ENCODE peak calls at places on chromosome 11, in six cellular contexts. One of them, this sample, is unnamed.

GRCh38 chr11:65958774-65959420 is 2.6 kb upstream of the SART1 start:
- DNase-seq in germinal center: no peak
- DNase-seq in tibial artery: no peak
- DNase-seq in activated T-cell treated with anti-CD3 and anti-CD28 coated beads for 1 hour: no peak
- DNase-seq in bronchial epithelial cell: no peak
- DNase-seq in iPS-NIHi11: no peak
- DNase-seq in this sample: no peak

GRCh38 chr11:69180726-69181125 is 25.0 kb downstream of the SMIM38 start:
- DNase-seq in tibial artery: no peak
- DNase-seq in bronchial epithelial cell: no peak
- DNase-seq in iPS-NIHi11: no peak
- DNase-seq in germinal center: no peak
- DNase-seq in activated T-cell treated with anti-CD3 and anti-CD28 coated beads for 1 hour: no peak
- DNase-seq in this sample: no peak

GRCh38 chr11:120413480-120413879 is 77.3 kb downstream of the ARHGEF12 start:
- DNase-seq in bronchial epithelial cell: peak; percentile 78
- DNase-seq in activated T-cell treated with anti-CD3 and anti-CD28 coated beads for 1 hour: no peak
- DNase-seq in germinal center: no peak
- DNase-seq in iPS-NIHi11: no peak
- DNase-seq in tibial artery: no peak
- DNase-seq in this sample: no peak

GRCh38 chr11:18731949-18732821 is 6.2 kb upstream of the IGSF22 start:
- DNase-seq in bronchial epithelial cell: peak; percentile 26
- DNase-seq in germinal center: peak; percentile 79
- DNase-seq in tibial artery: peak; percentile 67
- DNase-seq in iPS-NIHi11: peak; percentile 79
- DNase-seq in activated T-cell treated with anti-CD3 and anti-CD28 coated beads for 1 hour: peak; percentile 69
- DNase-seq in this sample: no peak

GRCh38 chr11:69295995-69296889 is 2.3 kb downstream of the MYEOV start:
- DNase-seq in tibial artery: peak; percentile 84
- DNase-seq in activated T-cell treated with anti-CD3 and anti-CD28 coated beads for 1 hour: no peak
- DNase-seq in germinal center: peak; percentile 53
- DNase-seq in iPS-NIHi11: no peak
- DNase-seq in bronchial epithelial cell: peak; percentile 71
- DNase-seq in this sample: peak; percentile 30

GRCh38 chr11:65426839-65427690 is 4.5 kb downstream of the NEAT1 start:
- DNase-seq in activated T-cell treated with anti-CD3 and anti-CD28 coated beads for 1 hour: no peak
- DNase-seq in tibial artery: peak; percentile 43
- DNase-seq in bronchial epithelial cell: peak; percentile 87
- DNase-seq in germinal center: no peak
- DNase-seq in iPS-NIHi11: no peak
- DNase-seq in this sample: peak; percentile 40

GRCh38 chr11:85590848-85591483 is 36.2 kb downstream of the DLG2 start:
- DNase-seq in germinal center: peak; percentile 3
- DNase-seq in iPS-NIHi11: peak; percentile 10
- DNase-seq in bronchial epithelial cell: peak; percentile 56
- DNase-seq in activated T-cell treated with anti-CD3 and anti-CD28 coated beads for 1 hour: no peak
- DNase-seq in tibial artery: no peak
- DNase-seq in this sample: no peak

GRCh38 chr11:128825050-128825806 is 41.9 kb downstream of the KCNJ1 start:
- DNase-seq in activated T-cell treated with anti-CD3 and anti-CD28 coated beads for 1 hour: no peak
- DNase-seq in tibial artery: no peak
- DNase-seq in germinal center: no peak
- DNase-seq in iPS-NIHi11: no peak
- DNase-seq in bronchial epithelial cell: no peak
- DNase-seq in this sample: no peak

GRCh38 chr11:44028401-44028800 is 19.4 kb upstream of the ACCSL start:
- DNase-seq in bronchial epithelial cell: no peak
- DNase-seq in tibial artery: no peak
- DNase-seq in activated T-cell treated with anti-CD3 and anti-CD28 coated beads for 1 hour: no peak
- DNase-seq in germinal center: no peak
- DNase-seq in iPS-NIHi11: no peak
- DNase-seq in this sample: no peak

GRCh38 chr11:111441443-111441842 is 62.4 kb upstream of the POU2AF1 start:
- DNase-seq in tibial artery: no peak
- DNase-seq in germinal center: no peak
- DNase-seq in iPS-NIHi11: no peak
- DNase-seq in bronchial epithelial cell: peak; percentile 74
- DNase-seq in activated T-cell treated with anti-CD3 and anti-CD28 coated beads for 1 hour: no peak
- DNase-seq in this sample: no peak

GRCh38 chr11:100687630-100688395 is 725 bp downstream of the ARHGAP42 start:
- DNase-seq in bronchial epithelial cell: peak; percentile 71
- DNase-seq in activated T-cell treated with anti-CD3 and anti-CD28 coated beads for 1 hour: no peak
- DNase-seq in iPS-NIHi11: peak; percentile 66
- DNase-seq in germinal center: peak; percentile 53
- DNase-seq in tibial artery: peak; percentile 46
- DNase-seq in this sample: peak; percentile 75

GRCh38 chr11:3807856-3808845 is at the start of gene PGAP2:
- DNase-seq in iPS-NIHi11: peak; percentile 94
- DNase-seq in activated T-cell treated with anti-CD3 and anti-CD28 coated beads for 1 hour: peak; percentile 47
- DNase-seq in tibial artery: peak; percentile 55
- DNase-seq in germinal center: peak; percentile 80
- DNase-seq in bronchial epithelial cell: peak; percentile 66
- DNase-seq in this sample: peak; percentile 75

GRCh38 chr11:43172477-43172876 is 139.3 kb upstream of the API5 start:
- DNase-seq in activated T-cell treated with anti-CD3 and anti-CD28 coated beads for 1 hour: no peak
- DNase-seq in tibial artery: no peak
- DNase-seq in bronchial epithelial cell: no peak
- DNase-seq in germinal center: no peak
- DNase-seq in iPS-NIHi11: no peak
- DNase-seq in this sample: no peak

GRCh38 chr11:31968774-31969433 is 122.0 kb upstream of the RCN1 start:
- DNase-seq in tibial artery: no peak
- DNase-seq in germinal center: no peak
- DNase-seq in activated T-cell treated with anti-CD3 and anti-CD28 coated beads for 1 hour: no peak
- DNase-seq in iPS-NIHi11: no peak
- DNase-seq in bronchial epithelial cell: peak; percentile 13
- DNase-seq in this sample: no peak

GRCh38 chr11:99683933-99684332 is 663.2 kb downstream of the CNTN5 start:
- DNase-seq in iPS-NIHi11: no peak
- DNase-seq in germinal center: no peak
- DNase-seq in tibial artery: no peak
- DNase-seq in activated T-cell treated with anti-CD3 and anti-CD28 coated beads for 1 hour: no peak
- DNase-seq in bronchial epithelial cell: no peak
- DNase-seq in this sample: no peak

This sample was measured in GM06990.